ENCODE peak calls at places on chromosomes 6 and 20, in five cellular contexts. O, W, L, Z and P are unnamed samples.

GRCh38 chr6:152356659-152357058 is 280.5 kb downstream of the SYNE1 start:
- DNase-seq in O (no peak), W (no peak), L (no peak), Z (peak; percentile 64), P (peak; percentile 9)

GRCh38 chr20:35956616-35957015 is 2.3 kb upstream of the SCAND1 start:
- DNase-seq in O (no peak), W (no peak), L (no peak), Z (no peak), P (no peak)

GRCh38 chr20:23203951-23204730 is 118.0 kb upstream of the CD93 start:
- DNase-seq in O (no peak), W (no peak), L (no peak), Z (no peak), P (no peak)

GRCh38 chr6:103236923-103237322 is 1622.8 kb downstream of the HACE1 start:
- DNase-seq in O (no peak), W (no peak), L (no peak), Z (no peak), P (no peak)

GRCh38 chr6:3805448-3806123 is 43.6 kb upstream of the FAM50B start:
- DNase-seq in O (no peak), W (no peak), L (no peak), Z (no peak), P (no peak)

GRCh38 chr20:46074006-46074405 is 15.8 kb downstream of the NCOA5 start:
- DNase-seq in O (no peak), W (no peak), L (no peak), Z (peak; percentile 60), P (no peak)

GRCh38 chr6:110116258-110116657 is 63.2 kb downstream of the WASF1 start:
- DNase-seq in O (no peak), W (no peak), L (no peak), Z (peak; percentile 40), P (no peak)

GRCh38 chr6:38212579-38212978 is 393.1 kb downstream of the ZFAND3 start:
- DNase-seq in O (no peak), W (no peak), L (no peak), Z (peak; percentile 45), P (no peak)

GRCh38 chr6:34598725-34599124 is 42.6 kb upstream of the SPDEF start:
- DNase-seq in O (no peak), W (no peak), L (no peak), Z (no peak), P (no peak)

GRCh38 chr20:4813839-4814695 is 92.4 kb downstream of the PRND start:
- DNase-seq in O (no peak), W (peak; percentile 63), L (no peak), Z (peak; percentile 51), P (peak; percentile 33)

GRCh38 chr6:166684866-166685265 is 57.8 kb upstream of the RPS6KA2 start:
- DNase-seq in O (no peak), W (no peak), L (no peak), Z (no peak), P (no peak)

GRCh38 chr6:128414943-128415342 is 105.5 kb downstream of the PTPRK start:
- DNase-seq in O (no peak), W (no peak), L (no peak), Z (no peak), P (no peak)

GRCh38 chr6:105993769-105994521 is 92.2 kb upstream of the PRDM1 start:
- DNase-seq in O (peak; percentile 59), W (peak; percentile 43), L (no peak), Z (peak; percentile 48), P (no peak)